ENCODE peak calls at places on chromosomes 2 and 18, in five cellular contexts. One of them, this sample, is unnamed.

GRCh38 chr2:31523871-31524492 is 56.8 kb downstream of the SRD5A2 start:
- DNase-seq in endothelial cell: peak
- DNase-seq in uterus: no peak
- DNase-seq in stimulated activated CD4-positive, alpha-beta T cell treated with anti-CD3 and anti-CD28 coated beads, Interleukin-4, amount 100 ng/mL, for 24 hours: peak
- DNase-seq in AG10803: peak
- DNase-seq in this sample: no peak

GRCh38 chr18:11146947-11147345 is 2.4 kb downstream of the PIEZO2 start:
- DNase-seq in endothelial cell: no peak
- DNase-seq in uterus: no peak
- DNase-seq in stimulated activated CD4-positive, alpha-beta T cell treated with anti-CD3 and anti-CD28 coated beads, Interleukin-4, amount 100 ng/mL, for 24 hours: no peak
- DNase-seq in AG10803: no peak
- DNase-seq in this sample: no peak

GRCh38 chr2:143698888-143699570 is 569.8 kb downstream of the ARHGAP15 start:
- DNase-seq in endothelial cell: no peak
- DNase-seq in uterus: no peak
- DNase-seq in stimulated activated CD4-positive, alpha-beta T cell treated with anti-CD3 and anti-CD28 coated beads, Interleukin-4, amount 100 ng/mL, for 24 hours: no peak
- DNase-seq in AG10803: no peak
- DNase-seq in this sample: no peak

GRCh38 chr2:85756822-85757435 is 3.1 kb downstream of the ATOH8 start:
- DNase-seq in endothelial cell: no peak
- DNase-seq in uterus: no peak
- DNase-seq in stimulated activated CD4-positive, alpha-beta T cell treated with anti-CD3 and anti-CD28 coated beads, Interleukin-4, amount 100 ng/mL, for 24 hours: no peak
- DNase-seq in AG10803: no peak
- DNase-seq in this sample: no peak

GRCh38 chr2:121293450-121294325 is 8.7 kb upstream of the TFCP2L1 start:
- DNase-seq in endothelial cell: no peak
- DNase-seq in uterus: no peak
- DNase-seq in stimulated activated CD4-positive, alpha-beta T cell treated with anti-CD3 and anti-CD28 coated beads, Interleukin-4, amount 100 ng/mL, for 24 hours: no peak
- DNase-seq in AG10803: no peak
- DNase-seq in this sample: peak

GRCh38 chr18:22024924-22025323 is 144.5 kb upstream of the GATA6 start:
- DNase-seq in endothelial cell: no peak
- DNase-seq in uterus: no peak
- DNase-seq in stimulated activated CD4-positive, alpha-beta T cell treated with anti-CD3 and anti-CD28 coated beads, Interleukin-4, amount 100 ng/mL, for 24 hours: no peak
- DNase-seq in AG10803: no peak
- DNase-seq in this sample: no peak

GRCh38 chr2:119707117-119708087 is 28.4 kb downstream of the TMEM177 start:
- DNase-seq in endothelial cell: no peak
- DNase-seq in uterus: no peak
- DNase-seq in stimulated activated CD4-positive, alpha-beta T cell treated with anti-CD3 and anti-CD28 coated beads, Interleukin-4, amount 100 ng/mL, for 24 hours: no peak
- DNase-seq in AG10803: no peak
- DNase-seq in this sample: no peak

GRCh38 chr2:105969552-105969951 is 224.5 kb downstream of the UXS1 start:
- DNase-seq in endothelial cell: peak
- DNase-seq in uterus: no peak
- DNase-seq in stimulated activated CD4-positive, alpha-beta T cell treated with anti-CD3 and anti-CD28 coated beads, Interleukin-4, amount 100 ng/mL, for 24 hours: no peak
- DNase-seq in AG10803: no peak
- DNase-seq in this sample: no peak

GRCh38 chr2:159077869-159078268 is 109.4 kb downstream of the TANC1 start:
- DNase-seq in endothelial cell: no peak
- DNase-seq in uterus: no peak
- DNase-seq in stimulated activated CD4-positive, alpha-beta T cell treated with anti-CD3 and anti-CD28 coated beads, Interleukin-4, amount 100 ng/mL, for 24 hours: no peak
- DNase-seq in AG10803: no peak
- DNase-seq in this sample: no peak

GRCh38 chr2:74845217-74845751 is 11.4 kb downstream of the HK2 start:
- DNase-seq in endothelial cell: peak
- DNase-seq in uterus: peak
- DNase-seq in stimulated activated CD4-positive, alpha-beta T cell treated with anti-CD3 and anti-CD28 coated beads, Interleukin-4, amount 100 ng/mL, for 24 hours: peak
- DNase-seq in AG10803: peak
- DNase-seq in this sample: peak